ENCODE peak calls at places on chromosome 21, in four cellular contexts. I, R, A and N are unnamed samples.

GRCh38 chr21:34885636-34886553 is 163.2 kb downstream of the RUNX1 start:
- DNase-seq in R (peak), A (no peak), I (peak), N (no peak)

GRCh38 chr21:35046223-35046690 is 2.8 kb downstream of the RUNX1 start:
- DNase-seq in A (no peak), I (no peak), R (no peak), N (no peak)

GRCh38 chr21:33936221-33937038 is 20.8 kb upstream of the ATP5PO start:
- DNase-seq in A (no peak), R (no peak), I (no peak), N (no peak)

GRCh38 chr21:33046455-33046854 is 20.7 kb downstream of the OLIG2 start:
- DNase-seq in I (no peak), R (no peak), A (no peak), N (no peak)

GRCh38 chr21:16116798-16117197 is 387.0 kb downstream of the USP25 start:
- DNase-seq in I (no peak), A (no peak), R (no peak), N (no peak)

GRCh38 chr21:36419996-36420395 is 34.8 kb downstream of the CHAF1B start:
- DNase-seq in I (peak), R (peak), A (peak), N (peak)

GRCh38 chr21:16942703-16943102 is 570.1 kb upstream of the CXADR start:
- DNase-seq in I (peak), A (peak), R (peak), N (no peak)

GRCh38 chr21:15506086-15506485 is 223.7 kb upstream of the USP25 start:
- DNase-seq in A (no peak), I (no peak), R (no peak), N (no peak)

GRCh38 chr21:16908087-16908486 is 604.8 kb upstream of the CXADR start:
- DNase-seq in A (no peak), R (no peak), I (no peak), N (no peak)

GRCh38 chr21:22584308-22584707 is 1586.1 kb downstream of the NCAM2 start:
- DNase-seq in A (no peak), I (no peak), R (no peak), N (no peak)

GRCh38 chr21:34614443-34614692 is 545 bp downstream of the RCAN1 start:
- DNase-seq in A (no peak), I (no peak), R (no peak), N (no peak)

GRCh38 chr21:21997390-21998333 is 999.5 kb downstream of the NCAM2 start:
- DNase-seq in A (no peak), R (no peak), I (no peak), N (no peak)

GRCh38 chr21:17461582-17461981 is 51.3 kb upstream of the CXADR start:
- DNase-seq in R (no peak), I (no peak), A (no peak), N (no peak)

GRCh38 chr21:15692711-15693110 is 37.1 kb upstream of the USP25 start:
- DNase-seq in A (no peak), I (no peak), R (no peak), N (no peak)

GRCh38 chr21:34526618-34527290 is 14.7 kb upstream of the KCNE1 start:
- DNase-seq in I (peak), R (no peak), A (no peak), N (no peak)

GRCh38 chr21:15826908-15827601 is 97.3 kb downstream of the USP25 start:
- DNase-seq in A (no peak), I (no peak), R (no peak), N (no peak)

GRCh38 chr21:17432732-17433057 is 80.1 kb upstream of the CXADR start:
- DNase-seq in R (no peak), I (no peak), A (no peak), N (no peak)

GRCh38 chr21:34822957-34823356 is 154.2 kb downstream of the CLIC6 start:
- DNase-seq in I (no peak), R (no peak), A (no peak), N (no peak)

GRCh38 chr21:33300701-33301631 is 23.8 kb upstream of the IFNAR1 start:
- DNase-seq in I (no peak), A (peak), R (peak), N (peak)

GRCh38 chr21:8989261-8989882 is 1532.0 kb upstream of the TPTE start:
- DNase-seq in A (no peak), R (no peak), I (no peak), N (peak)

GRCh38 chr21:41360072-41360821 is 1.6 kb upstream of the MX2 start:
- DNase-seq in I (peak), R (no peak), A (no peak), N (no peak)

GRCh38 chr21:21436012-21436545 is 437.9 kb downstream of the NCAM2 start:
- DNase-seq in A (no peak), I (no peak), R (no peak), N (no peak)

GRCh38 chr21:30408782-30409494 is 13.1 kb downstream of the KRTAP13-1 start:
- DNase-seq in R (peak), I (peak), A (peak), N (no peak)

GRCh38 chr21:39183272-39184049 is at the start of gene PSMG1:
- DNase-seq in I (peak), A (peak), R (peak), N (peak)
- TF ChIP-seq TEAD4 in I (no peak), A (no peak), R (no peak), N (peak)

GRCh38 chr21:25485914-25486313 is 121.4 kb downstream of the MRPL39 start:
- DNase-seq in A (no peak), I (no peak), R (no peak), N (no peak)
- TF ChIP-seq TEAD4 in A (no peak), I (no peak), R (no peak), N (no peak)

DNA sequence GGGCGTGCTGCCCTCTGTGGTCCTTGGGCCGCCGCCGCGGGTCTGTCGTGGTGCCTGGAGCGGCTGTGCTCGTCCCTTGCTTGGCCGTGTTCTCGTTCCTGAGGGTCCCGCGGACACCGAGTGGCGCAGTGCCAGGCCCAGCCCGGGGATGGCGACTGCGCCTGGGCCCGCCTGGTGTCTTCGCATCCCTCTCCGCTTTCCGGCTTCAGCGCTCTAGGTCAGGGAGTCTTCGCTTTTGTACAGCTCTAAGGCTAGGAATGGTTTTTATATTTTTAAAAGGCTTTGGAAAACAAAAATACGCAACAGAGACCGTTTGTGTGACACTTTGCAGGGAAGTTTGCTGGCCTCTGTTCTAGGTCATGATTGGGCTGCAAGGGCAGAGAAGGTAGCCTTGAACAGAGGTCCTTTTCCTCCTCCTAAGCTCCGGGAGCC is 657 bp downstream of the SOD1 start:
- DNase-seq in R (no peak), I (peak), A (no peak), N (no peak)
- TF ChIP-seq TEAD4 in R (no peak), I (no peak), A (no peak), N (no peak)

GRCh38 chr21:38386967-38387366 is 111.3 kb downstream of the ERG start:
- DNase-seq in R (no peak), A (no peak), I (no peak), N (no peak)

GRCh38 chr21:38384246-38384576 is 114.1 kb downstream of the ERG start:
- DNase-seq in I (no peak), A (no peak), R (no peak), N (no peak)

GRCh38 chr21:38383411-38384245 is 114.6 kb downstream of the ERG start:
- DNase-seq in R (no peak), A (no peak), I (no peak), N (no peak)

GRCh38 chr21:38388219-38388618 is 110.1 kb downstream of the ERG start:
- DNase-seq in I (no peak), A (no peak), R (no peak), N (no peak)

DNA sequence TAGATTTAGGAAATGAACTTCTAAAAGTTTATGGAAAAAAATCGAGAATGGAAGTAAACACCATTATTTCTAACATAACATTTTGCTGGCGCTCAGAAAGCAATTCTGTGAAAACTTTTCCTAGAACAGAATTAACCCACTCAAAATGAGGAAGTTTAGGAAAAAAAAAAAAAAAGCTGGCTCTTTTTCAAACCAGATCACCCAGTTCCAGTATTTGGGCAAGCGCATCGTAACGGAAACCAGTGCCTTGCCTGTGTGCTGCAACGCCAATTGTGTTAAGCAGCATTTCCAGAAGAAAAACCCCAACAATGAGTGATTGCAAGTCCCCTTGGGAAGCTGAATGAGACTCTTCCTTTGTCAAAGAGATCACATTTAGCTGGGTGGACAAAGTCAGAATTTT is 113.6 kb downstream of the ERG start:
- DNase-seq in I (no peak), A (no peak), R (no peak), N (no peak)
- TF ChIP-seq TEAD4 in I (no peak), A (no peak), R (no peak), N (no peak)

GRCh38 chr21:45631540-45631939 is 12.0 kb upstream of the PCBP3 start:
- DNase-seq in R (no peak), I (no peak), A (no peak), N (no peak)

GRCh38 chr21:45629046-45629981 is 14.2 kb upstream of the PCBP3 start:
- DNase-seq in R (no peak), A (no peak), I (no peak), N (no peak)

GRCh38 chr21:45632165-45632896 is 11.2 kb upstream of the PCBP3 start:
- DNase-seq in R (no peak), A (peak), I (no peak), N (no peak)

GRCh38 chr21:45630876-45631275 is 12.6 kb upstream of the PCBP3 start:
- DNase-seq in R (no peak), A (no peak), I (no peak), N (no peak)

DNA sequence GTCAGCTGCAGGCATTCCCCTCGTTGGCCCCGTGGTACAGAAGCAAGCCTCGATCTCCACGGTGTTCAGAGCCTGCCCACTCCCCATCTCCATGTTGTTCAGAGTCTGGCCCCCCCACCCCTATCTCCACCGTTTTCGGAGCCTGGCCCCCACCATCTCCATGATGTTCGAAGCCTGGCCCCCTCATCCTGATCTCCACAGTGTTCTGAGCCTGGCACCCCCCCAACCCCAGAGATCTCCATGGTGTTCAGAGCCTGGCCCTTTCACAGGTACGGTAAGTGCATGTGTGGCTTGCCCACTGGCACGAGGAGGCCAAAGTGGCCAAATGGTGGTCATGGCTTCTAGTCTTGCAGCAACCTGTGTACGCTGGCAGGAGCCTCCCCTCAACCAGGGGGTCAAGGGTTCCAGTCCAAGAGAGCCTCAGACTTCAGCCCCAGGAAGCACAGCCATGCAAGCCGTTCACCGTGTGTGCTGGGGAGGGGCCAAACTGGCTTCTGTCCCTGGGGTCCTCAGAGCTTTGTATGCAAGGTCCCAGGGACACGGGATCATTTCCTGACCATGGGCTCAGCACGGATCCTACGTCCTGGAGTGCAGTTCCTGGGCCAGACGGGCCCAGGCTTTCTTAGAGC is 13.3 kb upstream of the PCBP3 start:
- DNase-seq in I (no peak), A (no peak), R (no peak), N (no peak)
- TF ChIP-seq TEAD4 in I (no peak), A (no peak), R (no peak), N (no peak)

GRCh38 chr21:42400525-42400924 is 3.2 kb upstream of the UBASH3A start:
- DNase-seq in R (no peak), I (no peak), A (no peak), N (no peak)
- TF ChIP-seq TEAD4 in R (no peak), I (no peak), A (no peak), N (no peak)

GRCh38 chr21:26394341-26394740 is 178.7 kb downstream of the CYYR1 start:
- DNase-seq in I (no peak), R (no peak), A (no peak), N (no peak)

GRCh38 chr21:26388731-26389231 is 184.3 kb downstream of the CYYR1 start:
- DNase-seq in R (no peak), A (peak), I (no peak), N (no peak)

GRCh38 chr21:26385721-26386120 is 187.4 kb downstream of the CYYR1 start:
- DNase-seq in R (no peak), A (no peak), I (no peak), N (no peak)

GRCh38 chr21:26389971-26390641 is 183.0 kb downstream of the CYYR1 start:
- DNase-seq in R (no peak), A (no peak), I (no peak), N (no peak)

DNA sequence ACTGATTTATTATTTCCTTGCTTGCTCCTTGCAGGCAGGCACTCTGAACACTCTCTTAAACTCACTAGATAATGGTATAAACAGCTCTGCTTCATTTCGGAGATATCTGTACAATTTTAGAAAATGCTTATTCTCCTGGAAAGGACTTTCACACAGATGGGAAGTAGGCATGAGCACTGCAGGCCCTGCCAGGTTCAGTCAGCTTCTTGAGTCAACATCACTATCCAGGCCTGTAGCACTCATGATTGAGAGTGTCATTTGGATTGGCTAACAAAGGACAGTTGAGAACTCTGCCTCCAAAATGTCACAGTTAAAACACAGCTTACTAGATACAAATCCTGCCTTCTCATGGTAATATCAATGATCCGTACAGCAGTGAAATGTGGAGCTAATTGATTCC is 181.9 kb downstream of the CYYR1 start:
- DNase-seq in R (no peak), A (no peak), I (no peak), N (no peak)
- TF ChIP-seq TEAD4 in R (no peak), A (no peak), I (no peak), N (no peak)

DNA sequence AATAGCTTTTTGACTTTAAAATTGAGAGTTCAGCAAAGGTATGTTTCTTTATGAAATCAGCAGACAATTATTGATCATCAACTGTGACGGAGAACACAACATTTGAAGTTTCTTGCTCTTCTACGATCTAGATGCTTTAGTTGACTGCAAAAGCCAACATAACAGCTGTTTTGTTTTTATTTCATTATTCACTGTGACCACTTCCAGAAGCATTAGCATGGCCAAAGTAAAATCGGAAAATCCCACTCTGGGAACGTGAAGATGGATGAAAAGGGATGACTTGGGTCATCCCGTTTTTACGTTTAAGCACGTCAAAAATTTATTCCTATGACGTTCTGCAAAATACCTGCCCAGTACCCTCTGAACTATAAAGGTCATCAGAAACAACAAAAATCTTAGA is 833.0 kb upstream of the ADAMTS5 start:
- DNase-seq in R (no peak), A (no peak), I (no peak), N (no peak)
- TF ChIP-seq TEAD4 in R (no peak), A (no peak), I (no peak), N (no peak)

GRCh38 chr21:37717534-37717933 is 198.7 kb downstream of the KCNJ6 start:
- DNase-seq in A (no peak), I (peak), R (no peak), N (peak)

GRCh38 chr21:37710555-37711293 is 205.5 kb downstream of the KCNJ6 start:
- DNase-seq in A (peak), I (no peak), R (no peak), N (no peak)

GRCh38 chr21:37711294-37711844 is 204.9 kb downstream of the KCNJ6 start:
- DNase-seq in A (peak), R (no peak), I (no peak), N (no peak)

GRCh38 chr21:37712204-37712934 is 203.9 kb downstream of the KCNJ6 start:
- DNase-seq in I (peak), R (peak), A (peak), N (peak)
- TF ChIP-seq TEAD4 in I (no peak), R (no peak), A (no peak), N (no peak)